ENCODE peak calls at places on chromosomes 2 and 18, in six cellular contexts. One of them, this sample, is unnamed.

GRCh38 chr2:128187032-128187654 is 96.1 kb downstream of the UGGT1 start:
- DNase-seq in activated CD8-positive, alpha-beta memory T cell treated with anti-CD3 and anti-CD28 coated beads for 4 hours: no peak
- DNase-seq in GM20000: no peak
- DNase-seq in Daoy: peak
- DNase-seq in Panc1: no peak
- DNase-seq in activated CD4-positive, alpha-beta T cell treated with anti-CD3 and anti-CD28 coated beads for 24 hours: no peak
- DNase-seq in this sample: no peak

GRCh38 chr18:62485684-62486083 is 37.1 kb upstream of the ZCCHC2 start:
- DNase-seq in activated CD8-positive, alpha-beta memory T cell treated with anti-CD3 and anti-CD28 coated beads for 4 hours: no peak
- DNase-seq in GM20000: no peak
- DNase-seq in Daoy: peak
- DNase-seq in Panc1: peak
- DNase-seq in activated CD4-positive, alpha-beta T cell treated with anti-CD3 and anti-CD28 coated beads for 24 hours: no peak
- DNase-seq in this sample: no peak

GRCh38 chr2:120177011-120177621 is 46.1 kb downstream of the TMEM185B start:
- DNase-seq in activated CD8-positive, alpha-beta memory T cell treated with anti-CD3 and anti-CD28 coated beads for 4 hours: peak
- DNase-seq in GM20000: peak
- DNase-seq in Daoy: no peak
- DNase-seq in Panc1: no peak
- DNase-seq in activated CD4-positive, alpha-beta T cell treated with anti-CD3 and anti-CD28 coated beads for 24 hours: peak
- DNase-seq in this sample: peak

GRCh38 chr2:140246058-140246457 is 1465.9 kb upstream of the NXPH2 start:
- DNase-seq in activated CD8-positive, alpha-beta memory T cell treated with anti-CD3 and anti-CD28 coated beads for 4 hours: no peak
- DNase-seq in GM20000: no peak
- DNase-seq in Daoy: no peak
- DNase-seq in Panc1: no peak
- DNase-seq in activated CD4-positive, alpha-beta T cell treated with anti-CD3 and anti-CD28 coated beads for 24 hours: no peak
- DNase-seq in this sample: no peak

GRCh38 chr2:155026646-155027045 is 328.2 kb downstream of the KCNJ3 start:
- DNase-seq in activated CD8-positive, alpha-beta memory T cell treated with anti-CD3 and anti-CD28 coated beads for 4 hours: no peak
- DNase-seq in GM20000: no peak
- DNase-seq in Daoy: no peak
- DNase-seq in Panc1: no peak
- DNase-seq in activated CD4-positive, alpha-beta T cell treated with anti-CD3 and anti-CD28 coated beads for 24 hours: no peak
- DNase-seq in this sample: no peak

GRCh38 chr2:99389371-99389770 is 52.2 kb downstream of the EIF5B start:
- DNase-seq in activated CD8-positive, alpha-beta memory T cell treated with anti-CD3 and anti-CD28 coated beads for 4 hours: no peak
- DNase-seq in GM20000: no peak
- DNase-seq in Daoy: no peak
- DNase-seq in Panc1: no peak
- DNase-seq in activated CD4-positive, alpha-beta T cell treated with anti-CD3 and anti-CD28 coated beads for 24 hours: no peak
- DNase-seq in this sample: no peak

GRCh38 chr2:32342811-32343210 is 14.0 kb upstream of the BIRC6 start:
- DNase-seq in activated CD8-positive, alpha-beta memory T cell treated with anti-CD3 and anti-CD28 coated beads for 4 hours: no peak
- DNase-seq in GM20000: no peak
- DNase-seq in Daoy: no peak
- DNase-seq in Panc1: no peak
- DNase-seq in activated CD4-positive, alpha-beta T cell treated with anti-CD3 and anti-CD28 coated beads for 24 hours: no peak
- DNase-seq in this sample: no peak

GRCh38 chr2:18433872-18434271 is 126.6 kb downstream of the RDH14 start:
- DNase-seq in activated CD8-positive, alpha-beta memory T cell treated with anti-CD3 and anti-CD28 coated beads for 4 hours: no peak
- DNase-seq in GM20000: no peak
- DNase-seq in Daoy: no peak
- DNase-seq in Panc1: no peak
- DNase-seq in activated CD4-positive, alpha-beta T cell treated with anti-CD3 and anti-CD28 coated beads for 24 hours: no peak
- DNase-seq in this sample: no peak

GRCh38 chr2:240881913-240882312 is 13.3 kb downstream of the AGXT start:
- DNase-seq in activated CD8-positive, alpha-beta memory T cell treated with anti-CD3 and anti-CD28 coated beads for 4 hours: no peak
- DNase-seq in GM20000: no peak
- DNase-seq in Daoy: no peak
- DNase-seq in Panc1: no peak
- DNase-seq in activated CD4-positive, alpha-beta T cell treated with anti-CD3 and anti-CD28 coated beads for 24 hours: no peak
- DNase-seq in this sample: no peak

GRCh38 chr2:238528953-238529781 is 102.4 kb downstream of the ASB1 start:
- DNase-seq in activated CD8-positive, alpha-beta memory T cell treated with anti-CD3 and anti-CD28 coated beads for 4 hours: no peak
- DNase-seq in GM20000: no peak
- DNase-seq in Daoy: peak
- DNase-seq in Panc1: peak
- DNase-seq in activated CD4-positive, alpha-beta T cell treated with anti-CD3 and anti-CD28 coated beads for 24 hours: no peak
- DNase-seq in this sample: no peak

GRCh38 chr18:45218436-45218835 is 396.8 kb upstream of the SLC14A2 start:
- DNase-seq in activated CD8-positive, alpha-beta memory T cell treated with anti-CD3 and anti-CD28 coated beads for 4 hours: no peak
- DNase-seq in GM20000: no peak
- DNase-seq in Daoy: no peak
- DNase-seq in Panc1: no peak
- DNase-seq in activated CD4-positive, alpha-beta T cell treated with anti-CD3 and anti-CD28 coated beads for 24 hours: no peak
- DNase-seq in this sample: no peak

GRCh38 chr2:192119536-192119935 is 75.2 kb downstream of the TMEFF2 start:
- DNase-seq in activated CD8-positive, alpha-beta memory T cell treated with anti-CD3 and anti-CD28 coated beads for 4 hours: no peak
- DNase-seq in GM20000: no peak
- DNase-seq in Daoy: no peak
- DNase-seq in Panc1: no peak
- DNase-seq in activated CD4-positive, alpha-beta T cell treated with anti-CD3 and anti-CD28 coated beads for 24 hours: no peak
- DNase-seq in this sample: peak

GRCh38 chr2:240891492-240892340 is 4.2 kb downstream of the MAB21L4 start:
- DNase-seq in activated CD8-positive, alpha-beta memory T cell treated with anti-CD3 and anti-CD28 coated beads for 4 hours: no peak
- DNase-seq in GM20000: no peak
- DNase-seq in Daoy: no peak
- DNase-seq in Panc1: no peak
- DNase-seq in activated CD4-positive, alpha-beta T cell treated with anti-CD3 and anti-CD28 coated beads for 24 hours: no peak
- DNase-seq in this sample: no peak

GRCh38 chr2:46379213-46380037 is 82.2 kb downstream of the EPAS1 start:
- DNase-seq in activated CD8-positive, alpha-beta memory T cell treated with anti-CD3 and anti-CD28 coated beads for 4 hours: no peak
- DNase-seq in GM20000: no peak
- DNase-seq in Daoy: no peak
- DNase-seq in Panc1: no peak
- DNase-seq in activated CD4-positive, alpha-beta T cell treated with anti-CD3 and anti-CD28 coated beads for 24 hours: no peak
- DNase-seq in this sample: no peak